ENCODE peak calls at places on chromosomes 7 and 10, in nine cellular contexts. E is endothelial cell, Q is ovary, B is GM10248, S is foreskin fibroblast, Z is GM20000, W is kidney epithelial cell, A is brain microvascular endothelial cell, R is WTC11. G is an unnamed sample.

GRCh38 chr10:47309403-47310089 is 9.5 kb downstream of the GDF10 start:
- DNase-seq in S (no peak), R (peak), W (no peak), E (peak), B (no peak), Q (no peak), A (no peak), Z (no peak), G (no peak)

GRCh38 chr10:71232089-71232998 is 20.0 kb downstream of the UNC5B start:
- DNase-seq in R (no peak), Z (no peak), E (no peak), Q (no peak), S (peak), W (no peak), B (no peak), A (no peak), G (no peak)

GRCh38 chr10:33325929-33326328 is 8.5 kb downstream of the NRP1 start:
- DNase-seq in A (no peak), Z (no peak), W (no peak), B (no peak), E (no peak), S (no peak), R (no peak), Q (no peak), G (no peak)

GRCh38 chr7:145817687-145818086 is 298.9 kb upstream of the CNTNAP2 start:
- DNase-seq in E (no peak), R (no peak), A (no peak), Z (no peak), W (no peak), S (no peak), Q (no peak), B (no peak), G (no peak)

GRCh38 chr7:157019718-157020451 is 9.4 kb upstream of the MNX1 start:
- DNase-seq in S (no peak), W (no peak), R (no peak), Z (no peak), B (no peak), A (no peak), E (no peak), Q (no peak), G (no peak)

GRCh38 chr10:34299105-34299611 is 515.9 kb downstream of the PARD3 start:
- DNase-seq in W (no peak), A (peak), R (no peak), Q (no peak), S (peak), E (no peak), B (no peak), Z (no peak), G (no peak)

GRCh38 chr10:86899128-86899527 is 58.3 kb downstream of the MMRN2 start:
- DNase-seq in Z (no peak), S (no peak), Q (no peak), W (no peak), E (no peak), B (no peak), A (no peak), R (peak), G (no peak)

GRCh38 chr7:157544226-157544625 is 207.4 kb downstream of the DNAJB6 start:
- DNase-seq in B (no peak), E (no peak), A (no peak), W (no peak), Z (no peak), R (peak), Q (no peak), S (no peak), G (no peak)

GRCh38 chr10:23351914-23352313 is 7.3 kb upstream of the C10orf67 start:
- DNase-seq in B (no peak), E (no peak), Q (no peak), W (no peak), Z (no peak), R (no peak), S (peak), A (peak), G (no peak)

GRCh38 chr7:44638611-44639557 is 32.5 kb downstream of the OGDH start:
- DNase-seq in A (peak), Z (peak), W (peak), Q (peak), S (peak), E (peak), R (peak), B (peak), G (peak)

GRCh38 chr7:24812313-24812945 is 55.2 kb upstream of the GSDME start:
- DNase-seq in A (no peak), B (peak), E (peak), R (peak), W (no peak), Q (peak), Z (peak), S (no peak), G (no peak)

GRCh38 chr10:44334621-44335184 is 50.2 kb downstream of the CXCL12 start:
- DNase-seq in E (no peak), S (peak), W (peak), Z (no peak), R (no peak), B (no peak), Q (no peak), A (peak), G (no peak)

GRCh38 chr10:72342911-72343310 is 11.8 kb downstream of the DNAJB12 start:
- DNase-seq in B (no peak), S (no peak), E (no peak), A (no peak), R (no peak), Z (no peak), W (no peak), Q (no peak), G (no peak)

GRCh38 chr7:141218941-141219340 is 145.1 kb downstream of the TMEM178B start:
- DNase-seq in Q (no peak), Z (no peak), W (no peak), A (no peak), E (no peak), B (no peak), R (no peak), S (no peak), G (no peak)

GRCh38 chr7:141225916-141226618 is 152.2 kb downstream of the TMEM178B start:
- DNase-seq in B (no peak), A (no peak), E (no peak), Z (no peak), R (no peak), W (no peak), S (no peak), Q (no peak), G (no peak)

GRCh38 chr7:141221007-141221612 is 147.2 kb downstream of the TMEM178B start:
- DNase-seq in Z (no peak), R (no peak), W (no peak), S (no peak), Q (no peak), B (no peak), E (peak), A (no peak), G (no peak)

GRCh38 chr7:141217938-141218337 is 144.1 kb downstream of the TMEM178B start:
- DNase-seq in R (no peak), S (no peak), Z (no peak), B (no peak), E (no peak), Q (no peak), W (no peak), A (no peak), G (no peak)

GRCh38 chr7:141220263-141220662 is 146.4 kb downstream of the TMEM178B start:
- DNase-seq in Q (no peak), W (no peak), E (no peak), Z (no peak), A (no peak), B (peak), S (no peak), R (no peak), G (no peak)
- TF ChIP-seq CTCF in Q (no peak), W (peak), E (peak), Z (no peak), A (peak), B (peak), S (no peak), R (no peak), G (no peak)

GRCh38 chr10:35640474-35640873 is 1.6 kb downstream of the FZD8 start:
- DNase-seq in E (peak), S (peak), B (peak), R (peak), Q (peak), A (peak), W (no peak), Z (peak), G (peak)
- TF ChIP-seq CTCF in E (no peak), S (peak), B (peak), R (peak), Q (no peak), A (peak), W (peak), Z (peak), G (no peak)

GRCh38 chr10:14552010-14552409 is 221.3 kb upstream of the FRMD4A start:
- DNase-seq in R (no peak), Z (no peak), Q (no peak), B (no peak), S (no peak), A (no peak), W (no peak), E (no peak), G (no peak)
- TF ChIP-seq CTCF in R (no peak), Z (no peak), Q (no peak), B (no peak), S (no peak), A (no peak), W (no peak), E (no peak), G (no peak)

GRCh38 chr10:111039522-111039921 is 37.3 kb upstream of the ADRA2A start:
- DNase-seq in Q (no peak), S (no peak), A (no peak), Z (no peak), E (no peak), B (no peak), R (no peak), W (no peak), G (no peak)

GRCh38 chr10:111034598-111035310 is 42.1 kb upstream of the ADRA2A start:
- DNase-seq in B (no peak), A (no peak), R (no peak), Q (no peak), S (peak), Z (no peak), W (no peak), E (no peak), G (no peak)

GRCh38 chr10:111035542-111035941 is 41.3 kb upstream of the ADRA2A start:
- DNase-seq in S (peak), A (no peak), B (no peak), Z (no peak), E (no peak), R (no peak), Q (no peak), W (no peak), G (no peak)

DNA sequence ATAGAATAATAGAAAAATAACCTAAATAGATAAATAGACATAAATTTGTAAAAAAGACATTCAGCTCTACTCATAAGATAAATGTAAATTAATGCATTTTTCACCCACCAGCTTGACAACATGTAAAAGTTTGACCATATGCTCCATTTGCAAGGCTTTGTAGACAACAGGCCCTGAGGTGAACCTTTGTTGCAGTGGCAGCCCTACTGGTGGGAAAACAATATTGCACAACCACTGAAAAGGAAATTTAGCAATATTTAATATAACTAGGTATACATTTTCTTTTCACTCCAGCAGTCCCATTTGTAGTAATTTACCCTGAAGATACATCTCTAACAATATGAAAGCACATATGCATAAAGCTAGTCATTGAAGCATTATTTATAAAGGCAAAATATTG is 39.0 kb upstream of the ADRA2A start:
- DNase-seq in Z (no peak), A (no peak), W (no peak), R (no peak), B (no peak), E (no peak), Q (no peak), S (no peak), G (no peak)
- TF ChIP-seq CTCF in Z (no peak), A (peak), W (peak), R (no peak), B (no peak), E (peak), Q (no peak), S (no peak), G (no peak)

DNA sequence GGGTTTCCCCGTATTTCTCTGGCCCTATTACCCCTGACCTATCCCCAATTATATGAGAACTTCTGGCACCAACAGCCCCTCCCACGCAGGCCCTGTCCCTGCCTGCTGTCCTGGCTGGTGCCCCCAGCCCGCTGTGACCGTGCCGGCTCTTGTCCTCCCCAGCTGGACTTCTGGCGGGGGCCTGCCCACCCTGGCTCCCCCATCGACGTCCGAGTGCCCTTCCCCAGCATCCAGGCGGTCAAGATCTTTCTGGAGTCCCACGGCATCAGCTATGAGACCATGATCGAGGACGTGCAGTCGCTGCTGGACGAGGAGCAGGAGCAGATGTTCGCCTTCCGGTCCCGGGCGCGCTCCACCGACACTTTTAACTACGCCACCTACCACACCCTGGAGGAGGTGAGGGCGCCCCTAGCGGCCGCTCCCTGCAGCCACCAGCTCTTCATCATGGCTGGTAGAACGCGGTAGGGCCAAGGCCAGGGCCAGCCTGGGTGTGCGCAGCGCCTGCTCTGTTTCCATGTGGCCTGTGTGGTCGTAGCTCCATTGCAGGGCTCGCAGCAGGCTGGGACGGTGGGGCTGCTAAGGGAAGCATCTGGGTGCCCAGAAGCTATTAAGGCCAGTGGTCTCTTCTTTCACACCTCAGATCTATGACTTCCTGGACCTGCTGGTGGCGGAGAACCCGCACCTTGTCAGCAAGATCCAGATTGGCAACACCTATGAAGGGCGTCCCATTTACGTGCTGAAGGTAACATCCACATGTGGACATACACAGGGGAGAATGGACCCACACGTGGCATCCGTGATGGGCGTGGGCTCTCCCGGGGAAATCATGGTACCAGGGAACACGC is 1.4 kb downstream of the CPA1 start:
- DNase-seq in R (peak), Z (no peak), E (no peak), B (no peak), S (no peak), Q (no peak), W (no peak), A (no peak), G (no peak)
- TF ChIP-seq CTCF in R (peak), Z (no peak), E (no peak), B (no peak), S (no peak), Q (no peak), W (no peak), A (no peak), G (no peak)

DNA sequence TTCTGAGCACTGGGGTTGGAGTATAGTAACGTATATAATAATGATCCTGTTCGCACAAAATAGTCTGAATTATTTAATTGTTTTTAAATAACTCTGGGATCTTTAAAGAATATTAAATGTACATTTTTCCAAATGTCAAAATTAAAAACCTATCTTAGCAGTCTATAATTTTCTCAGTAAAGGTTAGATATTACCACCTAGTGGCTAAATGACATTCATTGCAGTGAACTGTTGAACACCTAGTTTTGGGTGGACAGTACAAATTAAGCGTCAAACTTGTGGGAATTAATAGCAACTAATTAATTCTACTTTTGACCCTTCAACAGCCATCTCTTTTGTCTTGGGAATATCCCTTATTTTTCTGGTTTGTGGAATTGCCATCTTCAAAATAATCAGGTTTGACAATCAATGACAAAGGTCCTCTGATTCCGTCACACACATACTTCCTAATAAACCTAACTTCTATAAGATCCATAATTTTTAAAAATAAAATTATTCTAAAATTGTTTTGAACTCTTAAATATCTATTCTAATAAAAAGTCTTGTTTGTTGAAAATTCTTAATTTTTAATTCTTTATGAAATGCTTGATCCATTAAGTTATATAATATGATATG is 165.7 kb downstream of the SEMA3D start:
- DNase-seq in B (no peak), W (no peak), Q (no peak), E (no peak), A (no peak), Z (no peak), R (no peak), S (no peak), G (no peak)
- TF ChIP-seq CTCF in B (no peak), W (peak), Q (no peak), E (peak), A (peak), Z (no peak), R (no peak), S (peak), G (no peak)

DNA sequence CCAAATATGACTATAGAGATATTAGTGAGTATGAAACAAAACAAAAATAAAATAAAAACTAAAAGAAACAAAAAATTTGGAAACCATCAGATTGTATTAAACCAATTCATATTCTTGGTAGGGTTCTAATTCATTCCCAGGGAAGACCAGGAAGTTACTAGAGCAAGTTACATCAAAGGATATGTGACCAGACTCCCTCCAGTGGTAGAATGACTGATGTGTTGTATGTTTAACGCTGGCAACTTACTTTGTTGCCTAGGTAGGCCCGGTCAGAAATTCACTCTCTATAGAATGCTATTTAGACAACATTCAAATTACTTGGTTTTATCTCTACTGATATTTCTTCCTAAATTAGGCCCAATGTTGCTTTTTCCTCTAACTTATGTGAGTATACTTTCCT is 5.2 kb downstream of the PHYHIPL start:
- DNase-seq in E (peak), Z (peak), S (peak), A (peak), Q (no peak), W (peak), R (no peak), B (peak), G (no peak)
- TF ChIP-seq CTCF in E (peak), Z (peak), S (peak), A (peak), Q (no peak), W (peak), R (peak), B (peak), G (no peak)

GRCh38 chr7:40009301-40009700 is 59.2 kb downstream of the CDK13 start:
- DNase-seq in W (no peak), Q (no peak), E (no peak), B (no peak), S (no peak), Z (no peak), R (no peak), A (no peak), G (no peak)

GRCh38 chr7:40008218-40008815 is 58.3 kb downstream of the CDK13 start:
- DNase-seq in A (peak), B (no peak), Q (no peak), E (no peak), W (peak), R (no peak), Z (no peak), S (peak), G (no peak)

GRCh38 chr7:40001649-40002048 is 51.6 kb downstream of the CDK13 start:
- DNase-seq in S (no peak), W (no peak), A (no peak), Z (no peak), Q (no peak), B (no peak), E (no peak), R (no peak), G (no peak)

GRCh38 chr7:40000734-40001315 is 50.8 kb downstream of the CDK13 start:
- DNase-seq in A (no peak), Q (no peak), W (no peak), R (no peak), Z (no peak), S (no peak), B (no peak), E (no peak), G (no peak)

DNA sequence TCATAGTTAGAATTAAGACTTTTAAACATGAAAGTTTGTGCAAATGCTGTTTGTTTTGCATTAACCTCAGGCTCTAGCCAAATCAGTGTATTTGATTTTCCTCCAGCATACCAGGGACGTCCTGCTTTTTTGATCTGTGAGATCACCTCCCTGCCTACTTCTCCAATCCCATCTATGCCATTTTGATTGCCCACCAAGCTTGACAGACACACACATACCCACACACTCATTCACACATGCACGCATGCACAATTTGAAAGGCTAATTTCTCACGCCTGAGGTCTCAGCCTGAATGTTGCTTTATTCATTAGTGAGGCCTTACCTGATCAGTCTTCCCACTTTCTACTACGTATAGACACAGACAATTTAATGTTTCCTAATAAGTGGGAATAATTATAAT is 53.5 kb downstream of the CDK13 start:
- DNase-seq in R (no peak), W (no peak), Q (no peak), A (no peak), S (no peak), Z (no peak), B (no peak), E (no peak), G (no peak)
- TF ChIP-seq CTCF in R (no peak), W (no peak), Q (no peak), A (no peak), S (no peak), Z (no peak), B (no peak), E (no peak), G (no peak)

G was measured in activated B cell treated with CpG ODN at 0.5 μM for 24 hours.